ENCODE peak calls at places on chromosome 3, in four cellular contexts. I, V, B and S are unnamed samples.
A peak's percentile ranks its signal among the peaks of the same experiment; 100 is the strongest.

GRCh38 chr3:196357905-196358304 is 19.7 kb upstream of the TM4SF19 start:
- DNase-seq in I (no peak), B (no peak), V (no peak), S (no peak)

GRCh38 chr3:70754314-70754713 is 441.9 kb upstream of the MDFIC2 start:
- DNase-seq in V (no peak), B (no peak), I (no peak), S (peak; percentile 26)

GRCh38 chr3:12395349-12396012 is 88.8 kb upstream of the TSEN2 start:
- DNase-seq in V (no peak), B (no peak), I (no peak), S (peak; percentile 36)

GRCh38 chr3:32817195-32817560 is 619 bp upstream of the TRIM71 start:
- DNase-seq in I (no peak), V (no peak), B (no peak), S (no peak)

GRCh38 chr3:31456373-31456772 is 76.4 kb upstream of the STT3B start:
- DNase-seq in I (no peak), B (no peak), V (no peak), S (no peak)

GRCh38 chr3:158731938-158732855 is at the start of gene RARRES1:
- DNase-seq in I (no peak), V (peak; percentile 86), B (peak; percentile 76), S (peak; percentile 74)

GRCh38 chr3:124033360-124034015 is 41.6 kb upstream of the ROPN1 start:
- DNase-seq in V (peak; percentile 72), I (no peak), B (peak; percentile 28), S (peak; percentile 5)

GRCh38 chr3:40152482-40153133 is 156.9 kb upstream of the EIF1B start:
- DNase-seq in I (no peak), V (no peak), B (no peak), S (no peak)

GRCh38 chr3:56914646-56915045 is 112.9 kb upstream of the ARHGEF3 start:
- DNase-seq in I (no peak), V (no peak), B (no peak), S (no peak)

GRCh38 chr3:122797291-122797690 is 2.4 kb downstream of the SLC49A4 start:
- DNase-seq in I (no peak), V (no peak), B (no peak), S (peak; percentile 2)

GRCh38 chr3:7964899-7965298 is 536.7 kb upstream of the LMCD1 start:
- DNase-seq in V (no peak), I (no peak), B (no peak), S (no peak)

GRCh38 chr3:138197545-138197944 is 10.4 kb downstream of the ARMC8 start:
- DNase-seq in B (no peak), I (no peak), V (no peak), S (no peak)

DNA sequence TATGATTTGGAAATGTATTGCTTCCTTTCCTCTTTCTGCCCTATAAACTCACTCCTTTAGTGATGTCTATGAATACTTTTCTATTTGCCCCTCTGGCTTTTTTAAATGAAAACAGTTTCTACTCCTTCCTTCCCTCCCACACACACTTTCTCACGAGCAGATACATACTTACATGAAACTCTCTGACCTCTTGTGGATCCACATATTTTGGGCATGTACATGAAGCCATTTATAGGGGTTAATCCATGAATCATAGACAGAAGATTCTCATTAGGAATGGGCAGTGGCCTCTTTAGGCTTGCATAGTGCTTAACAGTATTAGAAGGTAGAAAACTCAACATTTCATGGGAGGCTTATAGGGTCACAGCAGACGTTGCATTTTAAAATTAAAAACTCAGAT is 24.8 kb downstream of the ANAPC13 start:
- DNase-seq in I (no peak), V (no peak), B (no peak), S (peak; percentile 56)
- H3K4me1 ChIP-seq in I (no peaks in the 10 kb centered on the region), V (no peaks in the 10 kb centered on the region), B (peaks cover 6% of the 10 kb centered on the region), S (peaks cover 31% of the 10 kb centered on the region)

GRCh38 chr3:16515885-16516420 is 2.5 kb upstream of the RFTN1 start:
- DNase-seq in V (no peak), I (no peak), B (no peak), S (no peak)

GRCh38 chr3:16514021-16514700 is 662 bp upstream of the RFTN1 start:
- DNase-seq in B (no peak), V (no peak), I (no peak), S (no peak)

GRCh38 chr3:16513141-16514020 is at the start of gene RFTN1:
- DNase-seq in B (peak; percentile 67), I (no peak), V (peak; percentile 80), S (peak; percentile 71)

GRCh38 chr3:16516695-16517481 is 3.4 kb upstream of the RFTN1 start:
- DNase-seq in B (peak; percentile 37), V (no peak), I (no peak), S (peak; percentile 76)

GRCh38 chr3:16514799-16515353 is 1.4 kb upstream of the RFTN1 start:
- DNase-seq in B (no peak), I (no peak), V (no peak), S (no peak)
- H3K4me3 ChIP-seq in B (no peak overlapping the region), I (no peak overlapping the region), V (peak overlapping the region; percentile 92), S (no peak overlapping the region)

DNA sequence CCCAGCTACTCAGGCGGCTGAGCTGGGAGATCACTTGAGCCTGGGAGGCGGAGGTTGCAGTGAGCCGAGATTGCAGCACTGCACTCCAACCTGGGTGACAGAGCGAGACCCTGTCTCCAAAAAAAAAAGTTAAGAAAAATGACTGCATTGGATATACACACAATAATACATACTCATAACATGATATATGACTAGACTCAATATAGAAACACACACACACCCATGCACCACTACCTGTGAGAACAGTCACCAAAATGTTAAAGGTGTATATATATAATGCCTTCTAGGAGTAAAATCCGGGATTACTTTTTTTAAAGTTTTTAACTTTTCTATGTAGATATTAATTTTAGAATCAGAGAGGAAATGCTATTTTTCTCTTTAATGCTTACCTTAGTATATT is 25.9 kb downstream of the PHC3 start:
- DNase-seq in V (no peak), I (no peak), B (no peak), S (no peak)
- H3K4me1 ChIP-seq in V (no peaks in the 10 kb centered on the region), I (no peaks in the 10 kb centered on the region), B (peaks cover 7% of the 10 kb centered on the region), S (peaks cover 5% of the 10 kb centered on the region)

GRCh38 chr3:58052373-58053273 is 44.4 kb downstream of the FLNB start:
- DNase-seq in I (peak; percentile 87), V (peak; percentile 83), B (peak; percentile 90), S (peak; percentile 95)

GRCh38 chr3:58048301-58048700 is 40.1 kb downstream of the FLNB start:
- DNase-seq in I (no peak), V (no peak), B (peak; percentile 50), S (peak; percentile 65)

GRCh38 chr3:58051196-58051595 is 43.0 kb downstream of the FLNB start:
- DNase-seq in I (no peak), V (no peak), B (no peak), S (peak; percentile 87)

GRCh38 chr3:58047806-58048205 is 39.6 kb downstream of the FLNB start:
- DNase-seq in I (no peak), B (no peak), V (no peak), S (peak; percentile 98)

GRCh38 chr3:58049143-58049785 is 41.0 kb downstream of the FLNB start:
- DNase-seq in V (no peak), I (peak; percentile 89), B (peak; percentile 35), S (peak; percentile 74)
- H3K4me3 ChIP-seq in V (no peak overlapping the region), I (peak overlapping the region; percentile 16), B (no peak overlapping the region), S (no peak overlapping the region)

GRCh38 chr3:58062469-58062868 is 54.2 kb downstream of the FLNB start:
- DNase-seq in B (no peak), V (no peak), I (no peak), S (no peak)
- H3K4me1 ChIP-seq in B (peaks cover 9% of the 10 kb centered on the region), V (no peaks in the 10 kb centered on the region), I (peaks cover 93% of the 10 kb centered on the region), S (peaks cover 30% of the 10 kb centered on the region)

GRCh38 chr3:72444642-72445223 is 403.5 kb downstream of the SHQ1 start:
- DNase-seq in I (no peak), B (no peak), V (no peak), S (peak; percentile 47)
- H3K4me3 ChIP-seq in I (no peak overlapping the region), B (no peak overlapping the region), V (peak overlapping the region; percentile 97), S (no peak overlapping the region)

DNA sequence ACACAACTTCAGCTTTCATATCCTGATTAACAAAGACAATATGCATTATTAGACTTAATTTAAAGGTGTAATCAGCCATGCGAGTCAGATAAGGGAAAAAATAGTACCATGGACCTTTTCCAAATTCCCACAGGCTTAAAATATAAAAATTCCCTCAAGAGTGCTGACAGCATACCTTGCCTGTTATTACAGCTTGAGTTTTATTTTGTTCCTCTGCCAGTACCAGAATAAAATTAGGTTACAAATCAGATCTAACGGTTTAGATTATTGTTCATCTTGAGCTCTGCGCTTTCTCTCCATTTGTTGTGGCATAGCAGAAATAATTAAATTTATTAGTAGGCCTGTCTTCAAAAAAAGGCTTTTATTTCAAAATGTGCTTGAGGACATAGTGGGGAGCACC is 250.3 kb downstream of the PTPRG start:
- DNase-seq in V (no peak), B (no peak), I (no peak), S (no peak)
- H3K4me1 ChIP-seq in V (peaks cover 11% of the 10 kb centered on the region), B (peaks cover 11% of the 10 kb centered on the region), I (no peaks in the 10 kb centered on the region), S (no peaks in the 10 kb centered on the region)

DNA sequence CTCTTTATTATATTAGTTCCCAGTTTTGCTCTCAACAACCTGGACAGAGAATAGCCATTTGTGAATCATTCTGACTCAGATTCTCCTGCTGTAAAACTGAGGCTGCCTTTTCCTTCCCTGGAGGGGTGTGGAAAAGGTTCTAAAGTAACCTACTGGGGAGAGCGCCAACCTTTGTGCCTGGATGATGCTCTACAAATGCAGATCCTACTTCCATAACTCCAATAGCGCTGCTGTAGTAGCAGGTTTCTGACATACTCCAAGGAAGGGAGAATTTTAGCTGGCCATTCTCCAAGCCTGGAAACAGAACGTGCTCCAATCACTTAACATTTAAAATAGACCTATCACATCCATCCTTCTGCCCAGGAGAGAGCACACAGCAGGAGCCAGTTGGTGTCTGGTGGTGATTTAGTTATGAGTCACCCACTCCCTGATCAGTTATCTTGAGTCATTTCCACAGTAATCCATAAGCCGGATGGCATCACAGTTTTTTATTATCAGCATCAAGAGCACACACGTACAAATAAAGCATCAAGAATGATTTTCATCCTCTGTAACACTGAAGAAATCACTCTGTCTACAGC is 38.3 kb downstream of the MYH15 start:
- DNase-seq in I (peak; percentile 88), B (no peak), V (no peak), S (peak; percentile 94)
- H3K4me3 ChIP-seq in I (peak overlapping the region; percentile 21), B (no peak overlapping the region), V (no peak overlapping the region), S (no peak overlapping the region)